ENCODE peak calls at places on chromosomes 5 and 9, in eight cellular contexts. D is GM12878; C is stimulated activated CD4-positive, alpha-beta T cell treated with anti-CD3 and anti-CD28 coated beads, Interleukin-12 subunit alpha, Interleukin-12 subunit beta, amount 100 ng/mL, for 48 hours; V is amniotic stem cell; G is C1 segment of cervical spinal cord; Q is hepatic stellate cell; R is HuH-7; L is GM18507. F is an unnamed sample.

GRCh38 chr5:87311400-87312279 is 44.0 kb downstream of the RASA1 start:
- DNase-seq in R (peak), L (no peak), G (no peak), C (no peak), V (no peak), D (no peak), Q (no peak), F (no peak)

GRCh38 chr9:89635007-89635742 is 30.4 kb downstream of the GADD45G start:
- DNase-seq in Q (no peak), D (no peak), G (no peak), V (no peak), L (no peak), C (no peak), R (no peak), F (no peak)

GRCh38 chr9:69981686-69982450 is 61.8 kb upstream of the MAMDC2 start:
- DNase-seq in C (no peak), R (no peak), Q (peak), G (no peak), D (no peak), V (no peak), L (no peak), F (no peak)

GRCh38 chr9:124859803-124860581 is 1.8 kb downstream of the RPL35 start:
- DNase-seq in Q (no peak), C (no peak), V (no peak), L (no peak), G (no peak), R (no peak), D (no peak), F (no peak)

GRCh38 chr5:56269216-56269927 is 36.2 kb upstream of the ANKRD55 start:
- DNase-seq in Q (peak), C (peak), D (peak), L (no peak), G (no peak), V (peak), R (peak), F (no peak)

GRCh38 chr5:3993856-3994473 is 398.3 kb downstream of the IRX1 start:
- DNase-seq in R (no peak), V (no peak), G (no peak), Q (no peak), C (no peak), L (no peak), D (no peak), F (no peak)

GRCh38 chr5:61245486-61245885 is 83.2 kb upstream of the SMIM15 start:
- DNase-seq in L (no peak), C (no peak), V (no peak), G (no peak), R (no peak), D (no peak), Q (no peak), F (no peak)

GRCh38 chr5:175021886-175022285 is 297.5 kb downstream of the MSX2 start:
- DNase-seq in V (no peak), G (no peak), L (no peak), C (no peak), D (no peak), R (no peak), Q (no peak), F (no peak)

GRCh38 chr5:1732238-1732880 is 67.3 kb downstream of the MRPL36 start:
- DNase-seq in R (no peak), C (no peak), D (no peak), V (no peak), Q (no peak), L (no peak), G (no peak), F (no peak)

GRCh38 chr5:135233477-135233876 is 165.6 kb downstream of the MACROH2A1 start:
- DNase-seq in C (no peak), G (no peak), V (no peak), L (no peak), R (no peak), Q (no peak), D (no peak), F (no peak)

GRCh38 chr5:180128671-180129261 is 57.2 kb upstream of the RNF130 start:
- DNase-seq in L (no peak), V (no peak), Q (no peak), G (no peak), D (no peak), R (no peak), C (no peak), F (peak)

GRCh38 chr9:129751841-129752801 is 721 bp downstream of the PTGES start:
- DNase-seq in V (no peak), C (no peak), R (no peak), L (no peak), G (no peak), D (no peak), Q (no peak), F (no peak)

GRCh38 chr5:13910227-13910626 is 34.3 kb downstream of the DNAH5 start:
- DNase-seq in C (no peak), R (no peak), L (no peak), V (no peak), G (no peak), Q (no peak), D (no peak), F (no peak)

GRCh38 chr9:129656795-129657390 is 8.6 kb upstream of the PRRX2 start:
- DNase-seq in D (no peak), C (no peak), L (no peak), Q (peak), G (no peak), V (peak), R (no peak), F (no peak)

GRCh38 chr5:96785719-96786118 is 22.0 kb downstream of the ERAP1 start:
- DNase-seq in C (no peak), D (no peak), Q (no peak), R (no peak), L (no peak), V (no peak), G (no peak), F (no peak)

GRCh38 chr5:53010819-53011218 is 21.7 kb downstream of the ITGA2 start:
- DNase-seq in C (no peak), Q (no peak), G (no peak), R (no peak), D (no peak), V (no peak), L (no peak), F (no peak)

GRCh38 chr5:68315679-68316271 is 100.2 kb downstream of the PIK3R1 start:
- DNase-seq in D (peak), G (no peak), Q (no peak), R (peak), C (peak), V (no peak), L (peak), F (no peak)

GRCh38 chr5:31047007-31047406 is 146.5 kb upstream of the CDH6 start:
- DNase-seq in Q (no peak), V (no peak), G (no peak), L (no peak), R (no peak), C (no peak), D (no peak), F (no peak)

GRCh38 chr9:104258289-104259045 is 164.4 kb downstream of the SMC2 start:
- DNase-seq in R (no peak), V (no peak), D (no peak), Q (no peak), C (no peak), G (no peak), L (no peak), F (no peak)